ENCODE peak calls at places on chromosomes 6 and 20, in nine cellular contexts. M is cardiac muscle cell; O is heart right ventricle; F is adipocyte; T is breast epithelium; R is H7; A is neural progenitor cell; Q is CD4-positive, alpha-beta memory T cell; J is Caco-2. H is an unnamed sample. For H3K36me3, the result is how much of the 10 kb centered on the place peaks cover.

GRCh38 chr6:136783495-136784270 is 8.6 kb downstream of the MAP3K5 start:
- DNase-seq in A (no peak), T (no peak), R (no peak), F (no peak), O (peak), Q (no peak), J (no peak), M (no peak), H (no peak)

GRCh38 chr20:32302507-32302872 is 25.0 kb downstream of the KIF3B start:
- DNase-seq in T (no peak), M (peak), O (no peak), R (no peak), J (no peak), Q (no peak), A (no peak), F (no peak), H (no peak)

GRCh38 chr20:56752274-56752673 is 123.2 kb downstream of the TFAP2C start:
- DNase-seq in F (peak), A (no peak), Q (no peak), T (no peak), O (no peak), J (no peak), M (no peak), R (no peak), H (no peak)

GRCh38 chr6:40509163-40509562 is 78.0 kb downstream of the LRFN2 start:
- DNase-seq in A (no peak), Q (no peak), R (no peak), T (no peak), M (no peak), J (no peak), F (no peak), O (no peak), H (no peak)

GRCh38 chr6:73854998-73855718 is 159.2 kb downstream of the CD109 start:
- DNase-seq in J (peak), T (no peak), F (peak), M (peak), A (peak), O (peak), Q (peak), R (peak), H (no peak)

GRCh38 chr6:137882225-137882961 is 15.3 kb downstream of the TNFAIP3 start:
- DNase-seq in A (no peak), R (no peak), J (no peak), F (peak), O (no peak), Q (peak), T (no peak), M (no peak), H (no peak)

GRCh38 chr6:19028201-19028600 is 641.1 kb downstream of the RNF144B start:
- DNase-seq in A (no peak), T (no peak), J (no peak), F (no peak), R (no peak), Q (no peak), M (no peak), O (no peak), H (no peak)

GRCh38 chr6:127346512-127346911 is 3.1 kb upstream of the ECHDC1 start:
- DNase-seq in T (no peak), Q (no peak), M (no peak), R (no peak), O (no peak), J (no peak), A (no peak), F (no peak), H (no peak)

GRCh38 chr20:2879148-2879547 is 5.9 kb downstream of the PTPRA start:
- DNase-seq in R (no peak), A (no peak), Q (no peak), J (no peak), M (no peak), O (no peak), T (no peak), F (peak), H (peak)

GRCh38 chr20:56828402-56828801 is 199.3 kb downstream of the TFAP2C start:
- DNase-seq in O (no peak), M (no peak), T (no peak), J (no peak), Q (no peak), F (no peak), R (peak), A (no peak), H (no peak)

DNA sequence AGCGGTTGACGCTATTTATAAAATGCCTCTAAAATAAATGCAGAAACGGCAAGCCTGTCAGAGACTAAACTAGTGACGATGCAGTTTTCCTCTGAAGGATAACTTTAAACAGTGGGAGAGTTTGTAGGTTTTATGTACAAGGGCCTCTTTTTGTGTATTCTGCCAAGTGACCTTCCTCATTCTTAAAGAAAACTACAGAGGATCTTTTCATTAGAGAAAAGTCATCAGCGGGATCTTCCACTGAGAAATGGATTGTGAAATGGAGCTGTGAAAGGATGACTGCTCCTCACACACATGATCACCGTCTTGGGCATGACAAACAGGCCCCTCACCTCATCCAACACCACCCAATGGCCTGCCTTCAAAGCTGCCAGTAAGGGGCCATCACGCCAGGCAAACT is 89.0 kb upstream of the LYRM2 start:
- DNase-seq in M (no peak), O (no peak), A (no peak), R (no peak), F (no peak), T (no peak), Q (no peak), J (no peak), H (no peak)
- H3K36me3 ChIP-seq in M (under half), O (under half), A (under half), R (under half), F (half or more), T (under half), Q (under half), J (under half), H (under half)

DNA sequence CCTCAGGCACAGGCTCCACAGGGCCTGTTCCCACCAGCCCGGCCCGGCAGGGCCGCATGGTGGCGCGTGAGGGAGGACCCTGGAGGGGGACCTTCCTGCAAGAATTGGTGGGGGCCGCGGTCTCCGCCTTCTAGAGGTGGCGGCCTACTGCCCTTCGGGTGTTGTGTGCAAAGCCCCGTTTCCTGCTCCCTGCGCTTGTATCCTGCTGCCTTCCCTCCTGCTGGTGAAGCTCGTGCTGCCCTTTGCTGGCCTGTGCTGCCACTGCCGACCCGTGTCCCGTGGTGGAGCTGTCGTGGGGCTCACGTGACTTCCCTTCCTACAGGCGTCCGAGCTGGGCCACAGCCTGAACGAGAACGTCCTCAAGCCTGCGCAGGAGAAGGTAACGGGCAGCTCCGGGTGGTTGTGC is 8.4 kb upstream of the COL20A1 start:
- DNase-seq in Q (no peak), T (no peak), A (no peak), J (no peak), F (no peak), M (no peak), O (no peak), R (no peak), H (no peak)
- H3K36me3 ChIP-seq in Q (under half), T (under half), A (under half), J (under half), F (half or more), M (under half), O (under half), R (under half), H (half or more)

GRCh38 chr20:45957021-45957941 is 14.7 kb downstream of the ZNF335 start:
- DNase-seq in Q (no peak), O (no peak), J (no peak), T (no peak), R (no peak), M (no peak), F (no peak), A (no peak), H (no peak)

GRCh38 chr20:45959956-45960630 is 11.9 kb downstream of the ZNF335 start:
- DNase-seq in R (no peak), M (no peak), F (no peak), Q (no peak), A (no peak), T (no peak), J (no peak), O (no peak), H (no peak)

GRCh38 chr20:45959126-45959525 is 12.9 kb downstream of the ZNF335 start:
- DNase-seq in J (no peak), F (no peak), M (no peak), R (no peak), O (no peak), T (no peak), Q (no peak), A (no peak), H (no peak)

GRCh38 chr20:45962031-45962755 is 9.8 kb downstream of the ZNF335 start:
- DNase-seq in T (peak), F (no peak), M (no peak), A (no peak), O (no peak), J (no peak), R (no peak), Q (no peak), H (no peak)

DNA sequence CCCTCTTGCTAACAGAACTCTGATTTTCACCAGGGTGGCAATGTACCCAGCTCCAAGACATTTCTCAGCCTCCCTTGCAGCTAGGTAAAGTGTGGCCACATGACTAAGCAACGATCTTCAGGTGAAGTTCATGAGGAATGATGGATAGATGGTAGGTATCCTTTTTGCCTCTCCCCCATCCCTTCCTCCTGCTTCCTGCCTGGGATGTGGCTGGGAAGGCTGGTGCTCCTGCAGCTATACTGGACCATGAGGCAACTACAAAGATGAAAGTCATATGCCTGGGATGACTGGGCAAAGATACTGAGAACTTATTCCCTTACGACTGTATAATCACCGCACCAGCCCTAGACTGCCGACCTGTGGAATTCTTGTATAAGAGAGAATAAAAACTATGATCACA is 13.4 kb downstream of the ZNF335 start:
- DNase-seq in O (no peak), F (no peak), Q (no peak), M (no peak), J (no peak), R (no peak), T (no peak), A (no peak), H (no peak)
- H3K36me3 ChIP-seq in O (under half), F (half or more), Q (half or more), M (under half), J (under half), R (under half), T (under half), A (under half), H (half or more)

DNA sequence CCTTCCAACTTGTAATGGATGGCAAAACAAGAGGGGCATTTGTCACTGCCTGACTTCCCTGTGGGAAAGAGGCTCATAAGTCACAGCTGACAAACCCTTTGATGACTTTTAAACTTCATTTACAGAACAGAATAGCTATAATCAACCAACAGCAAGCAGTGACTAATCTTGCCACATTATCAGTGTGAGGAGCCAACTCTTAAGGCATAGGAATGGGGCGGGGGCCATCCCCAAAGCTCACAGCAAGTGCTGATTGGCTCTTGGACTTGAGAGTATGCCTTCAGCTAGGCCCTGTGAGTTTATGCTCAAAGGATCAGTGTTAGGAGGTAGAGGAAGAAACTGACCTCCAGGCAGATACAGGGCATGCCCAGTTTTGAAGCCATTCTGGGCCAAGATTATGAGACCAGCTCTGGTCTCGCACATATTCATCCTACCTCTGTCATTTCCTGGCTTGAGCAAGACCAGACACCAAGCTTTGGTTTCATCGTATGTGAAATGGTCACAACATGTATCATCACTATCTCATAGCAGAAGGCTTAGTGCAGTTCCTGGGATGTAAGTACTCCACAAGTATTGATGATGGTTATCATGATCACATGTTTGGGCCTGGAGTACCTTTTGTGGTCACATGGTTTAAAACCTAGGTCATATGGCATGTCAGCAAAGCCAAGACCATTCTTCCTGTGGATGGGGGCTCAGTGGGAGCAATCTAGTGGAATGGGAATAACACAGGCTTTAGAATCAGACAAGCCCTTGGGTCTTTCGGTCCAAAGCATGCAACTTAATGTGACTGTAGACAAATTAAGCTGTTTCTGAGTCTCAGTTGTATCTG is 49.2 kb downstream of the EIF2S2 start:
- DNase-seq in O (no peak), A (no peak), J (no peak), Q (no peak), R (no peak), T (no peak), F (no peak), M (no peak), H (no peak)
- H3K36me3 ChIP-seq in O (under half), A (under half), J (under half), Q (under half), R (under half), T (under half), F (under half), M (under half), H (under half)

DNA sequence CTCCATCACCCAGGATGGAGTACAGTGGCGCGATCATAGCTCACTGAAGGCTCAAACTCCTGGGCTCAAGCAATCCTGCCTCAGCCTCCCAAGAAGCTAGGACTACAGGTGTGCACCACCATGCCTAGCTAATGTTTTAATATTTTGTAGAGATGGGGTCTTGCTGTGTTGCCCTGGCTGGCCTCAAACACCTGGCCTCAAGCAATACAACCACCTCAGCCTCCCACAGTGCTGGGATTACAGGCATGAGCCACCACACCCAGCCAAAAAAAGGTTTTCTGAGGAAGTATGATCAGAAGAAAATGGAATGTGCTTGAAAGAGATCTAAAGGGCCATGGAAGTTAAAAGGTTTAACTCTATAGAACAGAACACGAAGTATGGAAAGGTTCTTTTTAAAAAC is 8.7 kb downstream of the RBBP9 start:
- DNase-seq in F (no peak), R (no peak), A (no peak), M (no peak), O (no peak), J (no peak), T (no peak), Q (no peak), H (no peak)
- H3K36me3 ChIP-seq in F (half or more), R (under half), A (under half), M (under half), O (under half), J (under half), T (under half), Q (under half), H (under half)

DNA sequence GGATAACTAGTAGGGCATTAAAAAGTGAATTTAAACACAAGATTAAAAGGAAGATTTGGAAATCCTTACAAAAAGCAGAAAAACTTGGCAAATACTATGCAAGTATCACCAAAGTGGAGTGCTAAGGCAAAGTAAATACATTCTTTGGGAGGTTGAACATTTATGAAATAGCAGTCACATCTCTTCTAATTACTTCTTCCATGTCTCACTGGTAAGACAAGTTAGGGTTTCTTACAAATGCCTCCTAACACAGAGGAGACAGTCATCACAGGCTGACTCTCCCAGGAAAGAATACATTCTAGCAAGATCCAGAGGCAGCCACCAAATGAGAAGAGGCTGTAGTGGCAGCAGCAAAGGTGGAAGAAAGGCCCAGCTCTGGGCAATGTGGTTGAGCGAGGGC is 298.2 kb downstream of the BTBD9 start:
- DNase-seq in J (no peak), O (no peak), M (no peak), R (no peak), Q (no peak), T (no peak), A (no peak), F (peak), H (no peak)
- H3K36me3 ChIP-seq in J (under half), O (under half), M (under half), R (under half), Q (under half), T (under half), A (under half), F (under half), H (under half)

GRCh38 chr20:33983371-33983770 is 10.3 kb upstream of the RALY start:
- DNase-seq in A (no peak), J (no peak), F (no peak), M (no peak), R (no peak), Q (no peak), T (no peak), O (no peak), H (no peak)
- H3K36me3 ChIP-seq in A (under half), J (under half), F (under half), M (under half), R (under half), Q (under half), T (under half), O (under half), H (under half)

DNA sequence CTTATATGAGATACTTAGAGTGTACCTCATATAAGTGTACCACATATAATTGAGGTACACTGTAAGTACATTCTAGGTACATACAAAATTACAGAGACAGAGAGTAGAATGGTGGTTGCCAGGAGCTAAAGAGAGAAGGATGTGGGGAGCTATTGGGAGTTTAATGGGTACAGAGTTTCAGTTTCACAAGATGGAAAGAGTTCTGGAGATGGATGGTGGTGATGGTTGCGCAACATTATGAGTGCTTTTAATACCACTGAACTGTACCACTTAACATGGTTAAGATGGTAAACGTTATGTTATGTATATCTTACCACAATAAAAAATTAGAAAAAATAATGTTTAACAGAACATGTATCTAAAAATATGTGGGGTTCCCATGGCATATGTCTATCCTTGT is 69.4 kb downstream of the PRND start:
- DNase-seq in T (no peak), A (no peak), O (no peak), Q (no peak), F (no peak), J (no peak), M (no peak), R (no peak), H (no peak)
- H3K36me3 ChIP-seq in T (under half), A (under half), O (under half), Q (half or more), F (under half), J (under half), M (under half), R (under half), H (under half)